ENCODE peak calls at places on chromosomes 11 and 22, in ten cellular contexts. One of them, this sample, is unnamed.

GRCh38 chr11:123544631-123545375 is 109.6 kb downstream of the SCN3B start:
- DNase-seq in RWPE1: no peak
- DNase-seq in MM.1S: no peak
- DNase-seq in psoas muscle: no peak
- DNase-seq in WTC11: no peak
- DNase-seq in cardiac muscle cell: no peak
- DNase-seq in lower lobe of right lung: no peak
- DNase-seq in neural crest cell: no peak
- DNase-seq in GM12865: no peak
- DNase-seq in transverse colon: no peak
- DNase-seq in this sample: no peak

GRCh38 chr22:20463324-20464095 is 25.9 kb upstream of the SCARF2 start:
- DNase-seq in RWPE1: no peak
- DNase-seq in MM.1S: peak; percentile 51
- DNase-seq in psoas muscle: peak; percentile 28
- DNase-seq in WTC11: no peak
- DNase-seq in cardiac muscle cell: no peak
- DNase-seq in lower lobe of right lung: no peak
- DNase-seq in neural crest cell: no peak
- DNase-seq in GM12865: peak; percentile 45
- DNase-seq in transverse colon: no peak
- DNase-seq in this sample: no peak

GRCh38 chr11:92628401-92629292 is 340.8 kb upstream of the MTNR1B start:
- DNase-seq in RWPE1: no peak
- DNase-seq in MM.1S: no peak
- DNase-seq in psoas muscle: no peak
- DNase-seq in WTC11: no peak
- DNase-seq in cardiac muscle cell: no peak
- DNase-seq in lower lobe of right lung: no peak
- DNase-seq in neural crest cell: no peak
- DNase-seq in GM12865: no peak
- DNase-seq in transverse colon: no peak
- DNase-seq in this sample: no peak

GRCh38 chr22:36180038-36180880 is 19.7 kb upstream of the APOL3 start:
- DNase-seq in RWPE1: peak; percentile 17
- DNase-seq in MM.1S: peak; percentile 53
- DNase-seq in psoas muscle: peak; percentile 86
- DNase-seq in WTC11: peak; percentile 91
- DNase-seq in cardiac muscle cell: peak; percentile 83
- DNase-seq in lower lobe of right lung: peak; percentile 90
- DNase-seq in neural crest cell: peak; percentile 74
- DNase-seq in GM12865: peak; percentile 84
- DNase-seq in transverse colon: peak; percentile 87
- DNase-seq in this sample: peak; percentile 78

GRCh38 chr11:108009497-108010360 is 1.0 kb downstream of the CUL5 start:
- DNase-seq in RWPE1: peak; percentile 14
- DNase-seq in MM.1S: no peak
- DNase-seq in psoas muscle: no peak
- DNase-seq in WTC11: no peak
- DNase-seq in cardiac muscle cell: peak; percentile 20
- DNase-seq in lower lobe of right lung: no peak
- DNase-seq in neural crest cell: no peak
- DNase-seq in GM12865: no peak
- DNase-seq in transverse colon: no peak
- DNase-seq in this sample: peak; percentile 23

GRCh38 chr22:29816980-29817379 is 21.1 kb downstream of the ASCC2 start:
- DNase-seq in RWPE1: no peak
- DNase-seq in MM.1S: no peak
- DNase-seq in psoas muscle: no peak
- DNase-seq in WTC11: no peak
- DNase-seq in cardiac muscle cell: no peak
- DNase-seq in lower lobe of right lung: no peak
- DNase-seq in neural crest cell: no peak
- DNase-seq in GM12865: no peak
- DNase-seq in transverse colon: no peak
- DNase-seq in this sample: no peak

GRCh38 chr22:20012741-20013331 is 3.8 kb downstream of the ARVCF start:
- DNase-seq in RWPE1: no peak
- DNase-seq in MM.1S: no peak
- DNase-seq in psoas muscle: no peak
- DNase-seq in WTC11: no peak
- DNase-seq in cardiac muscle cell: no peak
- DNase-seq in lower lobe of right lung: no peak
- DNase-seq in neural crest cell: no peak
- DNase-seq in GM12865: no peak
- DNase-seq in transverse colon: no peak
- DNase-seq in this sample: no peak

GRCh38 chr11:62961017-62961416 is 23.8 kb downstream of the SLC22A6 start:
- DNase-seq in RWPE1: no peak
- DNase-seq in MM.1S: no peak
- DNase-seq in psoas muscle: no peak
- DNase-seq in WTC11: no peak
- DNase-seq in cardiac muscle cell: no peak
- DNase-seq in lower lobe of right lung: no peak
- DNase-seq in neural crest cell: no peak
- DNase-seq in GM12865: no peak
- DNase-seq in transverse colon: no peak
- DNase-seq in this sample: no peak

GRCh38 chr22:48071305-48071704 is 1308.9 kb downstream of the TBC1D22A start:
- DNase-seq in RWPE1: no peak
- DNase-seq in MM.1S: no peak
- DNase-seq in psoas muscle: no peak
- DNase-seq in WTC11: no peak
- DNase-seq in cardiac muscle cell: no peak
- DNase-seq in lower lobe of right lung: no peak
- DNase-seq in neural crest cell: no peak
- DNase-seq in GM12865: no peak
- DNase-seq in transverse colon: no peak
- DNase-seq in this sample: no peak

GRCh38 chr11:119175493-119176077 is 7.1 kb downstream of the NLRX1 start:
- DNase-seq in RWPE1: peak; percentile 36
- DNase-seq in MM.1S: no peak
- DNase-seq in psoas muscle: no peak
- DNase-seq in WTC11: no peak
- DNase-seq in cardiac muscle cell: peak; percentile 17
- DNase-seq in lower lobe of right lung: no peak
- DNase-seq in neural crest cell: no peak
- DNase-seq in GM12865: no peak
- DNase-seq in transverse colon: no peak
- DNase-seq in this sample: peak; percentile 22

GRCh38 chr11:119179342-119179741 is 5.9 kb upstream of the NHERF4 start:
- DNase-seq in RWPE1: no peak
- DNase-seq in MM.1S: no peak
- DNase-seq in psoas muscle: no peak
- DNase-seq in WTC11: no peak
- DNase-seq in cardiac muscle cell: no peak
- DNase-seq in lower lobe of right lung: no peak
- DNase-seq in neural crest cell: no peak
- DNase-seq in GM12865: no peak
- DNase-seq in transverse colon: no peak
- DNase-seq in this sample: no peak

GRCh38 chr11:119179983-119180382 is 5.3 kb upstream of the NHERF4 start:
- DNase-seq in RWPE1: no peak
- DNase-seq in MM.1S: no peak
- DNase-seq in psoas muscle: no peak
- DNase-seq in WTC11: no peak
- DNase-seq in cardiac muscle cell: no peak
- DNase-seq in lower lobe of right lung: no peak
- DNase-seq in neural crest cell: no peak
- DNase-seq in GM12865: no peak
- DNase-seq in transverse colon: no peak
- DNase-seq in this sample: no peak

GRCh38 chr11:119180729-119181676 is 4.3 kb upstream of the NHERF4 start:
- DNase-seq in RWPE1: no peak
- DNase-seq in MM.1S: no peak
- DNase-seq in psoas muscle: no peak
- DNase-seq in WTC11: no peak
- DNase-seq in cardiac muscle cell: no peak
- DNase-seq in lower lobe of right lung: no peak
- DNase-seq in neural crest cell: no peak
- DNase-seq in GM12865: no peak
- DNase-seq in transverse colon: no peak
- DNase-seq in this sample: no peak

GRCh38 chr11:119178166-119178680 is 7.1 kb upstream of the NHERF4 start:
- DNase-seq in RWPE1: no peak
- DNase-seq in MM.1S: no peak
- DNase-seq in psoas muscle: no peak
- DNase-seq in WTC11: no peak
- DNase-seq in cardiac muscle cell: peak; percentile 10
- DNase-seq in lower lobe of right lung: no peak
- DNase-seq in neural crest cell: no peak
- DNase-seq in GM12865: no peak
- DNase-seq in transverse colon: no peak
- DNase-seq in this sample: no peak
- TF ChIP-seq CTCF in RWPE1: no peak
- TF ChIP-seq CTCF in MM.1S: no peak
- TF ChIP-seq CTCF in psoas muscle: no peak
- TF ChIP-seq CTCF in WTC11: no peak
- TF ChIP-seq CTCF in cardiac muscle cell: no peak
- TF ChIP-seq CTCF in lower lobe of right lung: no peak
- TF ChIP-seq CTCF in neural crest cell: no peak
- TF ChIP-seq CTCF in GM12865: no peak
- TF ChIP-seq CTCF in transverse colon: no peak
- TF ChIP-seq CTCF in this sample: no peak

DNA sequence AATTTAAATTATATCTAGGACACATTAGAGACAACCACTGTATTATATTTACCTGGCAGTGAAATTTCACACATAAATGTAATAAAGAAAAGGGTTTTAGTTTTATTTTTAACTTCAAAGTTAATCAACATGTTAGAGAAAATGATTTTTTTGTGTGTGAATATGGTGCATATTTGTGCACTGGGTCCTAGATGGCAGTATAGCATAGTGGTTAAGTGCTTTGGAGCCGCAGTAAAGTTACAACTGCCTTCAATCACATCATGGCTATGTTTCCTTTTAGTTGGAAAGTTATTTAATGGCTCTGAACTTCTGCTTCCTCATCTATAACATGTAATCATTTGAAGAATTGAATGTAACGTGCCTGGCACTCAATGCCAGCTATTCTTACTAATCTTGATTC is 108.9 kb upstream of the DDI1 start:
- DNase-seq in RWPE1: peak; percentile 17
- DNase-seq in MM.1S: peak; percentile 37
- DNase-seq in psoas muscle: no peak
- DNase-seq in WTC11: no peak
- DNase-seq in cardiac muscle cell: peak; percentile 67
- DNase-seq in lower lobe of right lung: no peak
- DNase-seq in neural crest cell: no peak
- DNase-seq in GM12865: peak; percentile 65
- DNase-seq in transverse colon: no peak
- DNase-seq in this sample: peak; percentile 57
- TF ChIP-seq CTCF in RWPE1: no peak
- TF ChIP-seq CTCF in MM.1S: peak; percentile 55
- TF ChIP-seq CTCF in psoas muscle: no peak
- TF ChIP-seq CTCF in WTC11: no peak
- TF ChIP-seq CTCF in cardiac muscle cell: peak; percentile 42
- TF ChIP-seq CTCF in lower lobe of right lung: no peak
- TF ChIP-seq CTCF in neural crest cell: peak; percentile 63
- TF ChIP-seq CTCF in GM12865: peak; percentile 57
- TF ChIP-seq CTCF in transverse colon: peak; percentile 34
- TF ChIP-seq CTCF in this sample: peak; percentile 47

DNA sequence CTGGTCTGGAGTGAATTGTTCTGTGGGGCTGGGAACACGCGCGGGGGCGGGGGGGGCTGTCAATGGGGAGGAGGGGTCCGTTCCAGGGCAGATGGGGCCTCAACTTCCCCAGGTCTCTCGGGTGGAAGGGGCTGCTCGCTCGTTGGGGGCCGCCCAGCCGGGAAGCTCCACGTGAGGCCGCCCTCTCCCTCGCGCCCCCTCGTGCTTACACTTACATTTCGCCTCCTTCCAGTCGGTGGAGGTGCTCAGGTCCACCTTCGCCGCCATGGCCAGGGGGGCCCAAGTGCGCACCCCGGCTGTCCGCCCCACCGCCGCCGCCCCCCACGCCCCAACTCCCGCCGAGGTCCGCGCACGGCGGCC is 451 bp downstream of the MACROD1 start:
- DNase-seq in RWPE1: no peak
- DNase-seq in MM.1S: no peak
- DNase-seq in psoas muscle: no peak
- DNase-seq in WTC11: no peak
- DNase-seq in cardiac muscle cell: no peak
- DNase-seq in lower lobe of right lung: no peak
- DNase-seq in neural crest cell: peak; percentile 28
- DNase-seq in GM12865: peak; percentile 33
- DNase-seq in transverse colon: peak; percentile 35
- DNase-seq in this sample: no peak
- TF ChIP-seq CTCF in RWPE1: no peak
- TF ChIP-seq CTCF in MM.1S: no peak
- TF ChIP-seq CTCF in psoas muscle: no peak
- TF ChIP-seq CTCF in WTC11: no peak
- TF ChIP-seq CTCF in cardiac muscle cell: no peak
- TF ChIP-seq CTCF in lower lobe of right lung: no peak
- TF ChIP-seq CTCF in neural crest cell: no peak
- TF ChIP-seq CTCF in GM12865: no peak
- TF ChIP-seq CTCF in transverse colon: no peak
- TF ChIP-seq CTCF in this sample: no peak

DNA sequence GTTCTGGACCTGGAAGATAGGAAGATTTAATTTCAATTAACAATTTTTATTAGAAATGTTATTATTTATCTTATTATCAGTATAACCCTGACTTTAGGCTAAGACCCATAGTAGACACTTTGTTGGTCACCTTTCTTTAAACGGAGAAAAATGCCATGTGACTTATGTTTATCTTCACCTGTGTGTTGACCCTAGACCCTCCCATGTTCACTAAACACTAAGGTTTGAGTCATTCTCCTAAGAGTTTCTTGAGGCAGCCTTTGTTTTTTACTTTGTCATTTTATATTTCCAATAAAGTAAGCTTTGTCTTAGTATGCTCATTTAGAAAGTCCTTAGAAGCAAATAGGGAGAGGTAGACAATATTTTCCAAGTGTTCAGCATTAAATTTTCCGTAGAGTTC is 771.7 kb downstream of the METTL15 start:
- DNase-seq in RWPE1: no peak
- DNase-seq in MM.1S: no peak
- DNase-seq in psoas muscle: no peak
- DNase-seq in WTC11: no peak
- DNase-seq in cardiac muscle cell: no peak
- DNase-seq in lower lobe of right lung: no peak
- DNase-seq in neural crest cell: no peak
- DNase-seq in GM12865: no peak
- DNase-seq in transverse colon: no peak
- DNase-seq in this sample: no peak
- TF ChIP-seq CTCF in RWPE1: no peak
- TF ChIP-seq CTCF in MM.1S: no peak
- TF ChIP-seq CTCF in psoas muscle: no peak
- TF ChIP-seq CTCF in WTC11: no peak
- TF ChIP-seq CTCF in cardiac muscle cell: no peak
- TF ChIP-seq CTCF in lower lobe of right lung: no peak
- TF ChIP-seq CTCF in neural crest cell: no peak
- TF ChIP-seq CTCF in GM12865: no peak
- TF ChIP-seq CTCF in transverse colon: no peak
- TF ChIP-seq CTCF in this sample: no peak